ENCODE peak calls at places on chromosome 20, in six cellular contexts. B, A, E, X, Q and H are unnamed samples.

GRCh38 chr20:20820104-20820503 is 107.7 kb upstream of the RALGAPA2 start:
- DNase-seq in E (peak; percentile 66), Q (peak; percentile 85), B (no peak), X (no peak), A (peak; percentile 36), H (no peak)

GRCh38 chr20:47970282-47970903 is 185.1 kb upstream of the SULF2 start:
- DNase-seq in X (no peak), A (no peak), E (no peak), Q (no peak), B (no peak), H (no peak)

GRCh38 chr20:56748476-56749377 is 119.6 kb downstream of the TFAP2C start:
- DNase-seq in Q (peak; percentile 65), B (no peak), A (no peak), E (no peak), X (no peak), H (no peak)

GRCh38 chr20:54980321-54980960 is 505.0 kb downstream of the DOK5 start:
- DNase-seq in Q (no peak), A (no peak), B (peak; percentile 0), E (peak; percentile 50), X (no peak), H (peak; percentile 11)

GRCh38 chr20:57838670-57839142 is 128.9 kb upstream of the PMEPA1 start:
- DNase-seq in E (no peak), A (no peak), X (no peak), Q (no peak), B (no peak), H (no peak)

GRCh38 chr20:33490023-33490933 is at the start of gene CBFA2T2:
- DNase-seq in Q (no peak), E (peak; percentile 97), A (no peak), B (peak; percentile 64), X (peak; percentile 55), H (peak; percentile 78)

GRCh38 chr20:53522696-53523095 is 70.9 kb downstream of the ZNF217 start:
- DNase-seq in Q (no peak), E (no peak), A (no peak), X (no peak), B (no peak), H (no peak)

GRCh38 chr20:56956536-56956935 is 309.9 kb downstream of the BMP7 start:
- DNase-seq in X (no peak), A (peak; percentile 54), E (no peak), Q (no peak), B (no peak), H (no peak)

GRCh38 chr20:61115627-61116026 is 136.4 kb upstream of the CDH4 start:
- DNase-seq in E (peak; percentile 40), Q (no peak), A (no peak), X (no peak), B (no peak), H (no peak)

GRCh38 chr20:14197097-14197496 is 140.3 kb downstream of the FLRT3 start:
- DNase-seq in X (peak; percentile 64), B (no peak), Q (no peak), A (no peak), E (no peak), H (no peak)

GRCh38 chr20:25077610-25078169 is 4.3 kb downstream of the VSX1 start:
- DNase-seq in X (peak; percentile 6), B (no peak), Q (peak; percentile 75), E (peak; percentile 57), A (no peak), H (no peak)

DNA sequence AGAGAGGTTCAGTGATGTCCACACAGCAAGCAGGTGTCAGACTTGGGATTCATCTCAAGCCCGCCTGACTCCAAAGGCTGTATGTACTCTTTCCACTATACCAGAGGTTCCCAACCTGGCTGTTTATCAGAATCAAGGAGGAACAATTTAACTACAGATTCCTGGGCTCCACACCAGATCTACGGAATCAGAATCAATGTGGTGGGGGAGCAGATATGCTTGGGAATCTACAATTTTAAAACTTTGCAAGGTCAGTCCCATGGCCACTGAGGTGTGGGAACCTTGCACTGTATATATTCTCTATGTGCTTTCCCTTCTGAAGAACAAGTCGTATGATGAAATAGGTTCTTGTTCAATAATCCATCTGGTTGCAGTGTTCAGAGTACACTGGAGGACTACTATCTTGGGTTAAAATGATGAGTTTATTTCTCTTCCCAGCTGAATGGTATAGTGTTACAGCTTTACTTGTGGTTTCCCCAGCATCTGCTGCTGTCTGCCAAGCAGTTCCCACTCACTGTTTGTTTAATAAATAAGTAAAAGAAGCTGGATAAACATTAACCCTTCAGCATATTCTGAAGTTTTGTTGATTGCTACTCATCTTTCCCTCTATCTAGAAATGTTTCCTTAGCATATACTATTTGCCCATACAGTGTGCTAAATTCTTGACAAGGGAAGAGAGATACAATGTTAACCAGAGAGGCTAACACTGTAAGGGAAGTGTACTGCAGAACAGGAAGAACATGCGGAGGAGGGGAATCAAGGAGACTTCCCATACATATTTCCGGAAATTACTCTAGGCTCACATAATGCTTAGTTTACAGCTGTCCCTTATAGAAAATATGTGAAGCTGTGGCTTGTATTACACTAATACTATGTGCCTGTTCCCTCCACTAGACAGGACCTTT is 9.8 kb downstream of the TTI1 start:
- DNase-seq in A (no peak), B (no peak), E (no peak), Q (no peak), X (peak; percentile 96), H (no peak)
- H3K36me3 ChIP-seq in A (peaks cover under 1% of the 10 kb centered on the region), B (peaks cover 12% of the 10 kb centered on the region), E (peaks cover 16% of the 10 kb centered on the region), Q (peaks cover 15% of the 10 kb centered on the region), X (peaks cover 8% of the 10 kb centered on the region), H (peaks cover 2% of the 10 kb centered on the region)

GRCh38 chr20:62367483-62368302 is 581 bp upstream of the LAMA5 start:
- DNase-seq in Q (peak; percentile 87), A (no peak), B (no peak), E (peak; percentile 73), X (no peak), H (no peak)

GRCh38 chr20:62368629-62369507 is 1.8 kb upstream of the LAMA5 start:
- DNase-seq in E (peak; percentile 95), A (no peak), X (peak; percentile 50), B (no peak), Q (peak; percentile 90), H (no peak)

GRCh38 chr20:62369508-62370114 is 2.5 kb upstream of the LAMA5 start:
- DNase-seq in E (no peak), B (no peak), Q (no peak), X (no peak), A (no peak), H (no peak)

GRCh38 chr20:62367136-62367482 is at the start of gene LAMA5:
- DNase-seq in B (no peak), E (peak; percentile 93), A (peak; percentile 40), X (no peak), Q (peak; percentile 89), H (no peak)

DNA sequence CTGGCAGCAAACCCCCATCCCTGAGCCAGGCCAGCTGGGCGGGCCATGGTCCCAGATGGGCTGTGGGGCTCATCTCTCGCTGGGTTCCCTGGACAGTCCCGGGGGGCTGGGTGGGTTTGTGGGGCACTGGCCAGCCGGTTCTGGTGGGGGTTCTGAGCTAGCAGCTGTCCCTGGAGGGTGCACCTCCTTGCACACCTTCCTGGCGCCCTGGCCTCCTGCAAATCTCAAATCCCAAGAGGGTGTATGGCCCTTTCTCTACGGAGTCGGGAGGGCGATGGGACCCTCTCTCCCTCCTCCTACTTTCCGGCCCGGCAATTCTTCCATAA is 1.2 kb upstream of the LAMA5 start:
- DNase-seq in X (no peak), Q (no peak), A (no peak), B (no peak), E (no peak), H (no peak)
- H3K4me3 ChIP-seq in X (no peak overlapping the region), Q (peak overlapping the region; percentile 71), A (no peak overlapping the region), B (no peak overlapping the region), E (peak overlapping the region; percentile 98), H (no peak overlapping the region)

GRCh38 chr20:49631074-49631716 is 63.3 kb upstream of the PTGIS start:
- DNase-seq in Q (peak; percentile 48), X (peak; percentile 44), E (no peak), B (no peak), A (no peak), H (no peak)
- H3K36me3 ChIP-seq in Q (peaks cover 34% of the 10 kb centered on the region), X (peaks cover 18% of the 10 kb centered on the region), E (no peaks in the 10 kb centered on the region), B (peaks cover 14% of the 10 kb centered on the region), A (peaks cover 12% of the 10 kb centered on the region), H (peaks cover 6% of the 10 kb centered on the region)

GRCh38 chr20:44576297-44576696 is 6.1 kb upstream of the PKIG start:
- DNase-seq in X (peak; percentile 67), A (no peak), E (no peak), B (peak; percentile 34), Q (no peak), H (no peak)
- H3K4me3 ChIP-seq in X (no peak overlapping the region), A (no peak overlapping the region), E (no peak overlapping the region), B (no peak overlapping the region), Q (no peak overlapping the region), H (no peak overlapping the region)

DNA sequence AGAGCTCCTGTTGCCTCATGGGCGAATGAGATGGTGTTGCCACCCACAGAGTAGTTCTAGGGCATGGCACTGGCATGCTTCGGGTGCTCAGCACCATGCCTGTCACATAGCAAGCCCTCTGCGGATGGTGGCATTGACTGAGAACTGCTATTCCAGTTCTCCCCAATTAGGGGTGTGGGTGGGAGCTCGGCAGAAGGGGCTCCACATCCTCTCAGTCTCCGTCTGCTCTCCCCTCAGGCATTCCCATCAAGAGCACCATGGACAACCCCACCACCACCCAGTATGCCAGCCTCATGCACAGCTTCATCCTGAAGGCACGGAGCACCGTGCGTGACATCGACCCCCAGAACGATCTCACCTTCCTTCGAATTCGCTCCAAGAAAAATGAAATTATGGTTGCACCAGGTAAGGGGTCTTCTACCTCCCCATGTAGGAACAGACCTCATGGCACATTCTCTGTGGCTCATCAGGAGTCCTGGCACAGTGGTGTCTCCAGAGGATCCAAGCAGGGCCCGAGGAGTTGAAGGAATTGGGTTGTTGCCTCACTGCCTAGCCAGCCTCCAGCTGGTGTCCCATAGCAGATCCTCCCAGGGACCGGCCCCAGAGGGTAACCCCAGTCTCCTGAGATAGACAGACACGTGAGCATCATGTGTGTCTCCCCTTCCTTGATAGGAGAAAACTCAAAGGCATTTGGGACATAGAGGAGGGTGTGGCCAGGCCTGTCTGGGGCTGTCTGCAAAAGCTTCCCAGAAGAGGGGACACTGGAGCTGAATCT is 18.4 kb downstream of the DYNLRB1 start:
- DNase-seq in Q (no peak), X (no peak), A (no peak), E (no peak), B (no peak), H (no peak)
- H3K36me3 ChIP-seq in Q (peaks cover 77% of the 10 kb centered on the region), X (peaks cover 76% of the 10 kb centered on the region), A (peaks cover 73% of the 10 kb centered on the region), E (no peaks in the 10 kb centered on the region), B (peaks cover 75% of the 10 kb centered on the region), H (peaks cover 48% of the 10 kb centered on the region)

DNA sequence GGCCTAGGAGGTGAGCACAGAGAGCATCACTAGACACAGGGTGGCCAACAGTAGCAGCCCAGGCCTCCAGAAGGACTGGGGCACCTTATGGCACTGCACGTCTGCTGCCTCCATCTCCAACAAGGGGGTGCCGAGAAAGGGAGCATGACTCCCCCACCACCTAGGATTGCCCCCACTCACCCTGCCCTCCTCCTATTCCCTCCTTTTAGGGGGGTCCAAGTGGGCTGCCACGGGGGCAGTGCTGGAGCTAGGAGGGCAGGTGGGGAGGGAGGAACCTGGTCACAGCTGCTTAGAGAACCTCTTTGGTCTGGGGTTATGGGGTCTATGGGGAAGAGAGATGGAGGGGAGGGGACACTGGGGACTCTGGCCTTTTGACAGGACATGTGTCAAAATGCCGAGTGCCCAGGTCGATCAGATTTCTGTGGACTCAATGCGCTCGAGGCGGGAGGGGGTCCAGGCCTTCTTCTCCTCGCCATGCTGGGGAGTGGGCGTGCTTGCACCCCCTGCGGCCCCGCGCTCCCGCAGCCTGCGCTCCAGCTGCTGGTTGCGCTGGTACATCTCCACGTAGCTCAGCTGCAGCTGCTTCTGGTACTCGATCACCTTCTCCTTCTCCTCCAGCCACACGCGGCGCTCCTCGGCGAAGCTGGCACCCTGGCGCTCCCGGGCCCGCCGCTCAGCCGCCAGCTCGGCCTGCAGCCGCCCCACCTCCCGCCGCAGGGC is 4.5 kb upstream of the FASTKD5 start:
- DNase-seq in Q (no peak), E (no peak), X (no peak), B (no peak), A (no peak), H (no peak)
- H3K4me3 ChIP-seq in Q (no peak overlapping the region), E (no peak overlapping the region), X (no peak overlapping the region), B (no peak overlapping the region), A (no peak overlapping the region), H (no peak overlapping the region)